ENCODE peak calls at places on chromosomes 1 and 21, in five cellular contexts. I is EH, T is SHP77, J is astrocyte of the spinal cord, S is caudate nucleus. D is an unnamed sample.

GRCh38 chr1:181503130-181503810 is 20.0 kb downstream of the CACNA1E start:
- DNase-seq in I (no peak), T (no peak), J (no peak), S (no peak), D (no peak)

GRCh38 chr1:191453487-191453886 is 704.8 kb upstream of the RGS18 start:
- DNase-seq in I (no peak), T (no peak), J (no peak), S (no peak), D (no peak)

GRCh38 chr1:207970329-207971038 is 59.6 kb upstream of the CD34 start:
- DNase-seq in I (peak), T (no peak), J (no peak), S (no peak), D (peak)

GRCh38 chr1:225409051-225409450 is 18.8 kb downstream of the LBR start:
- DNase-seq in I (no peak), T (no peak), J (no peak), S (no peak), D (no peak)

GRCh38 chr1:30039354-30040080 is 683.9 kb downstream of the MATN1 start:
- DNase-seq in I (no peak), T (no peak), J (no peak), S (no peak), D (no peak)

GRCh38 chr1:78760858-78761257 is 111.2 kb downstream of the IFI44 start:
- DNase-seq in I (peak), T (no peak), J (peak), S (no peak), D (peak)

GRCh38 chr21:37145635-37146111 is 72.6 kb downstream of the TTC3 start:
- DNase-seq in I (peak), T (no peak), J (peak), S (no peak), D (no peak)

GRCh38 chr21:41671859-41672542 is 94.9 kb downstream of the RIPK4 start:
- DNase-seq in I (no peak), T (no peak), J (no peak), S (no peak), D (no peak)

GRCh38 chr1:8396083-8396911 is 78.4 kb downstream of the SLC45A1 start:
- DNase-seq in I (peak), T (no peak), J (peak), S (no peak), D (peak)

GRCh38 chr1:232845521-232845920 is 40.3 kb downstream of the MAP10 start:
- DNase-seq in I (no peak), T (no peak), J (no peak), S (no peak), D (no peak)

D was measured in adipocyte.